ENCODE peak calls at places on chromosome 13, in six cellular contexts. P is glutamatergic neuron, V is psoas muscle, D is bronchial epithelial cell, J is ovary, X is BE2C. R is an unnamed sample.

GRCh38 chr13:22077205-22077683 is 406.4 kb downstream of the FGF9 start:
- DNase-seq in P (no peak), V (no peak), D (no peak), J (no peak), X (no peak), R (no peak)

GRCh38 chr13:73077867-73078266 is 19.1 kb downstream of the KLF5 start:
- DNase-seq in P (no peak), V (no peak), D (no peak), J (no peak), X (no peak), R (no peak)

GRCh38 chr13:100724568-100724967 is 50.0 kb upstream of the TMTC4 start:
- DNase-seq in P (no peak), V (no peak), D (peak; percentile 1), J (no peak), X (no peak), R (no peak)

GRCh38 chr13:71033026-71033425 is 834.0 kb downstream of the DACH1 start:
- DNase-seq in P (no peak), V (peak; percentile 25), D (no peak), J (no peak), X (no peak), R (no peak)

GRCh38 chr13:33290421-33290965 is 4.9 kb upstream of the STARD13 start:
- DNase-seq in P (peak; percentile 38), V (no peak), D (no peak), J (no peak), X (peak; percentile 14), R (no peak)

GRCh38 chr13:43143591-43143990 is 120.2 kb downstream of the DNAJC15 start:
- DNase-seq in P (no peak), V (no peak), D (no peak), J (no peak), X (no peak), R (no peak)

GRCh38 chr13:47232516-47232915 is 335.7 kb upstream of the HTR2A start:
- DNase-seq in P (no peak), V (no peak), D (peak; percentile 45), J (no peak), X (no peak), R (no peak)

GRCh38 chr13:77033717-77034302 is 6.9 kb upstream of the FBXL3 start:
- DNase-seq in P (no peak), V (no peak), D (peak; percentile 66), J (no peak), X (no peak), R (no peak)

GRCh38 chr13:53781941-53782340 is 753.3 kb downstream of the OLFM4 start:
- DNase-seq in P (no peak), V (no peak), D (no peak), J (no peak), X (no peak), R (no peak)
- TF ChIP-seq CTCF in P (no peak), V (no peak), D (no peak), J (no peak), X (peak; percentile 22), R (no peak)

GRCh38 chr13:66689037-66689619 is 541.0 kb downstream of the PCDH9 start:
- DNase-seq in P (no peak), V (no peak), D (no peak), J (no peak), X (no peak), R (no peak)
- TF ChIP-seq CTCF in P (peak; percentile 24), V (peak; percentile 17), D (no peak), J (no peak), X (peak; percentile 57), R (no peak)

DNA sequence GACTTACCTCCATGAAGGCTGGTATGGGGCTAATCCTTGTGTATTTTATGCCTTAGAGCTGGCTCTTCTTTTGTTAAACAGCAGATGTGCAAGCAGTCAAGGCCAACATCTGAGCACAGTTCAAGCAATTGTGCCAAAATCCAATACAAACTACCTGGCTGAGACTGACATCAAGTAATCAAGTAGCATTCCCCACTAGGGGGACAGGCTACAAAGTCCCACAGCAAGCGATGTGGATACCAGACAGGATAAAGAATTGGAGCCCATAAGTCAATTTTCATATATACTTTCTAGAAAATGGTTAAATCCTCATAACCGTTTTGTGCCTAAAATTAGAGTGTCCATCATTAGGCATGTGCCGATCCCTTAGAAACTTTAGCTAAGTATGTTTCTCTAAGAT is 675.8 kb downstream of the DIAPH3 start:
- DNase-seq in P (no peak), V (no peak), D (no peak), J (no peak), X (no peak), R (no peak)
- TF ChIP-seq CTCF in P (no peak), V (no peak), D (no peak), J (no peak), X (peak; percentile 34), R (no peak)

DNA sequence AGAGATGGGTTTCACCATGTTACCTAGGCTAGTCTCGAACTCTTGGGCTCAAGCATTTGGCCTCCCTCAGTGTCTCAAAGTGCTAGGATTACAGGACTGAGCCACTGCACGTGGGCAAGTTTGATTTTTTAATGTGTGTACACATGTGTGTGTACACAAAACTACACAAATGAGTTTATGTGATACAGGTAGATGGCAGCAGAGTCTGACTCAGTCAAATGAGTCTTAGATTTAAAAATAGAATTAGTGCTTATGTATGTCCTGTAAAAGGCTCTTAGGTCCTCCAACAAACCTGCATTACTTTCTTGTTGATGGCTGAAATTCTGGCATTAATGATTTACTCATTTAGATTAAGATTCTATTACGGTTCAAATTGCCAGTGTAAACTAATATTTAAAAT is 293.7 kb downstream of the PCDH17 start:
- DNase-seq in P (no peak), V (no peak), D (peak; percentile 35), J (no peak), X (no peak), R (no peak)
- TF ChIP-seq CTCF in P (no peak), V (no peak), D (peak; percentile 20), J (no peak), X (peak; percentile 24), R (no peak)

GRCh38 chr13:45879666-45880065 is 28.1 kb upstream of the SIAH3 start:
- DNase-seq in P (peak; percentile 39), V (peak; percentile 90), D (peak; percentile 33), J (no peak), X (no peak), R (no peak)
- TF ChIP-seq CTCF in P (no peak), V (peak; percentile 54), D (peak; percentile 55), J (no peak), X (peak; percentile 41), R (no peak)

DNA sequence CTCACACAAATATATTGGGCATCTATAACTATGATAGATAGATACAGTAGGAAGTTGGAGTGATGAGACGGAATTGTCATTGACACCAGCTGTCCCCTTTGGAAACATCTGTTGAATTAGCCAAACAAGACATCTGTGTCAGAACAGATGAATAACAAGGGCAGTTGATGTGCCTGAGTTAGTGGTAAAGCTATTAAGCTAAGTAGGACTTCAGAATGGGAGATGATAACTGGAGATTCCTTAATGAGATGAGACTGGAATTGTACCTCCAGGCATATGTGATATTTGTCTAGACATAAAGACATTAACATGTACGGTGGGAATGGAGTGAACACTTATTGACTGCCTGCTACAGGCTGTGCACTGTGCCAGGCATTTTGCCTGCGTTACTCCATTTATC is 78.7 kb downstream of the MBNL2 start:
- DNase-seq in P (no peak), V (no peak), D (no peak), J (no peak), X (peak; percentile 40), R (no peak)
- TF ChIP-seq CTCF in P (no peak), V (no peak), D (no peak), J (no peak), X (no peak), R (no peak)

GRCh38 chr13:91946498-91947070 is 548.2 kb downstream of the GPC5 start:
- DNase-seq in P (no peak), V (no peak), D (peak; percentile 13), J (no peak), X (peak; percentile 15), R (no peak)
- TF ChIP-seq CTCF in P (peak; percentile 25), V (no peak), D (peak; percentile 28), J (no peak), X (peak; percentile 84), R (no peak)

DNA sequence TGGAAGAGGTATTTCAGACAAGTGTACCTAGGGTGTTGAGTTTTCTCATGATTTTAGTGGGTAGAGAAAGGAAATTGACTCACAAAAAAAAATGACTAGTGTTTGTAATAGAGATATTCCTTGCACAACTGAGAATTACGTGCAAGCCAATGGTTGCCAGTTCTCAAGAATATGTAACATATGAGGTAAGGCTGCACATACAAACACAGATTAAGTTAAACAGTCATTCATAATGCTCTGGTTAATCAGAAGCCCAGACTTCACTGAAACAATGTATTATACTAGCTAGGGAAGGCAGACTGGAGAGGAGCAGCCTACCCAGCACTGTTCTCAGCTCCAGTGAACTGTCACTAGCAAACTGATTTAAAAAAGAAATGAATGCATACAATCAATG is 418.3 kb downstream of the DIAPH3 start:
- DNase-seq in P (no peak), V (no peak), D (peak; percentile 49), J (no peak), X (no peak), R (no peak)
- TF ChIP-seq CTCF in P (no peak), V (no peak), D (no peak), J (no peak), X (no peak), R (no peak)

GRCh38 chr13:85828094-85828684 is 29.0 kb upstream of the SLITRK6 start:
- DNase-seq in P (no peak), V (no peak), D (peak; percentile 33), J (no peak), X (no peak), R (no peak)
- TF ChIP-seq CTCF in P (peak; percentile 82), V (peak; percentile 36), D (peak; percentile 20), J (no peak), X (peak; percentile 68), R (peak; percentile 53)

GRCh38 chr13:26735677-26736076 is 24.9 kb downstream of the GPR12 start:
- DNase-seq in P (no peak), V (no peak), D (no peak), J (no peak), X (no peak), R (no peak)
- TF ChIP-seq CTCF in P (no peak), V (no peak), D (no peak), J (no peak), X (no peak), R (no peak)

R was measured in natural killer cell.